ENCODE peak calls at places on chromosomes 1 and 21, in eight cellular contexts. N, T, A, W, X, J, B and L are unnamed samples.

GRCh38 chr1:199173356-199173755 is 534.5 kb downstream of the PTPRC start:
- DNase-seq in N (peak; percentile 40), T (no peak), A (no peak), W (peak; percentile 71), X (no peak), J (no peak), B (no peak), L (no peak)

GRCh38 chr1:60916178-60916577 is 166.2 kb upstream of the NFIA start:
- DNase-seq in N (no peak), T (no peak), A (no peak), W (no peak), X (no peak), J (no peak), B (no peak), L (no peak)

GRCh38 chr1:158148458-158148857 is 32.2 kb upstream of the CD1D start:
- DNase-seq in N (no peak), T (no peak), A (no peak), W (no peak), X (no peak), J (no peak), B (no peak), L (no peak)

GRCh38 chr1:40877681-40878080 is 15.5 kb upstream of the CITED4 start:
- DNase-seq in N (peak; percentile 91), T (peak; percentile 71), A (no peak), W (no peak), X (peak; percentile 52), J (no peak), B (peak; percentile 35), L (no peak)

GRCh38 chr21:44399151-44399954 is 45.9 kb downstream of the TRPM2 start:
- DNase-seq in N (no peak), T (no peak), A (no peak), W (no peak), X (no peak), J (peak; percentile 2), B (peak; percentile 17), L (no peak)

GRCh38 chr21:45302082-45303061 is 14.7 kb upstream of the POFUT2 start:
- DNase-seq in N (no peak), T (no peak), A (no peak), W (peak; percentile 46), X (no peak), J (no peak), B (no peak), L (no peak)

GRCh38 chr1:208866351-208866750 is 622.2 kb upstream of the PLXNA2 start:
- DNase-seq in N (no peak), T (no peak), A (no peak), W (peak; percentile 71), X (no peak), J (no peak), B (no peak), L (no peak)

GRCh38 chr1:5140136-5140535 is 485.7 kb downstream of the AJAP1 start:
- DNase-seq in N (no peak), T (no peak), A (no peak), W (no peak), X (no peak), J (no peak), B (no peak), L (no peak)

GRCh38 chr1:34164510-34165381 is at the start of gene CSMD2:
- DNase-seq in N (peak; percentile 87), T (no peak), A (no peak), W (no peak), X (peak; percentile 85), J (peak; percentile 76), B (peak; percentile 83), L (peak; percentile 88)

GRCh38 chr1:38915352-38915948 is 26.2 kb downstream of the RHBDL2 start:
- DNase-seq in N (peak; percentile 26), T (no peak), A (no peak), W (no peak), X (no peak), J (no peak), B (no peak), L (no peak)

GRCh38 chr1:85296980-85297379 is 20.5 kb upstream of the BCL10 start:
- DNase-seq in N (peak; percentile 67), T (no peak), A (no peak), W (no peak), X (no peak), J (no peak), B (no peak), L (no peak)

GRCh38 chr1:34009340-34009975 is 145.6 kb downstream of the HMGB4 start:
- DNase-seq in N (peak; percentile 12), T (no peak), A (no peak), W (no peak), X (no peak), J (no peak), B (no peak), L (no peak)

GRCh38 chr1:204331275-204331674 is 28.5 kb downstream of the PLEKHA6 start:
- DNase-seq in N (no peak), T (peak; percentile 73), A (no peak), W (no peak), X (no peak), J (peak; percentile 57), B (no peak), L (no peak)

GRCh38 chr1:78210167-78210566 is 164.4 kb downstream of the GIPC2 start:
- DNase-seq in N (peak; percentile 35), T (peak; percentile 14), A (no peak), W (no peak), X (no peak), J (no peak), B (no peak), L (no peak)

DNA sequence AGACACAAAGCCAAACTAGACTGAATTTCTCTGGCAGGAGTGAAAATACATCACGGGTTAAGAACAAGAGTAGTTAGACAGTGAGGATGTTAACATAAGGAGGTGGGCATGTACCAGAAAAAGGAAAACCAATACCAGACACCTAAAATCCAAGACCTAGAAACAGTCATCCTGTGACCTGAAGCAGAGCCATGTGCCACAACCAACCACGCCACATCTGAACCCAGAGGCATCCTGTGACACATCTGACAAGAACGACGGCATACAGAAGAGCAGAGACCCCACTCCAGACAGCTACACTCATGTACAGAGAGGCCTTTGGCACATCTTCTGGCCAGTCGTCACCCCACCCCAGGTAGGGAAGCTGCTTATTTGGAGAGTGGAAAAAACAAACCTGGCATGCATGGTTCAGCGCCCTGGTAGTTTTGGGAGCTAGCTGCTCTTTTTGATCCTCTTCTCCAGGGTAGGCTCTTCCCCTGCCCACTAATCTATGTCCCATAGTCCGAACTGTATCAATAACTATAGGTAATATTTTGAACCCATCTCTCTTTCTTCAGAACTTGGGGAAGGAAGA is 72.1 kb downstream of the SLC45A1 start:
- DNase-seq in N (no peak), T (no peak), A (no peak), W (no peak), X (no peak), J (no peak), B (no peak), L (no peak)
- TF ChIP-seq EZH2phosphoT487 in N (no peak), T (no peak), A (no peak), W (no peak), X (no peak), J (no peak), B (no peak), L (no peak)

GRCh38 chr1:56570924-56571372 is 8.4 kb downstream of the PLPP3 start:
- DNase-seq in N (no peak), T (peak; percentile 87), A (no peak), W (no peak), X (no peak), J (no peak), B (no peak), L (no peak)
- H3K4me2 ChIP-seq in N (no peak overlapping the region), T (peak overlapping the region; percentile 48), A (no peak overlapping the region), W (no peak overlapping the region), X (peak overlapping the region; percentile 69), J (peak overlapping the region; percentile 79), B (no peak overlapping the region), L (no peak overlapping the region)

DNA sequence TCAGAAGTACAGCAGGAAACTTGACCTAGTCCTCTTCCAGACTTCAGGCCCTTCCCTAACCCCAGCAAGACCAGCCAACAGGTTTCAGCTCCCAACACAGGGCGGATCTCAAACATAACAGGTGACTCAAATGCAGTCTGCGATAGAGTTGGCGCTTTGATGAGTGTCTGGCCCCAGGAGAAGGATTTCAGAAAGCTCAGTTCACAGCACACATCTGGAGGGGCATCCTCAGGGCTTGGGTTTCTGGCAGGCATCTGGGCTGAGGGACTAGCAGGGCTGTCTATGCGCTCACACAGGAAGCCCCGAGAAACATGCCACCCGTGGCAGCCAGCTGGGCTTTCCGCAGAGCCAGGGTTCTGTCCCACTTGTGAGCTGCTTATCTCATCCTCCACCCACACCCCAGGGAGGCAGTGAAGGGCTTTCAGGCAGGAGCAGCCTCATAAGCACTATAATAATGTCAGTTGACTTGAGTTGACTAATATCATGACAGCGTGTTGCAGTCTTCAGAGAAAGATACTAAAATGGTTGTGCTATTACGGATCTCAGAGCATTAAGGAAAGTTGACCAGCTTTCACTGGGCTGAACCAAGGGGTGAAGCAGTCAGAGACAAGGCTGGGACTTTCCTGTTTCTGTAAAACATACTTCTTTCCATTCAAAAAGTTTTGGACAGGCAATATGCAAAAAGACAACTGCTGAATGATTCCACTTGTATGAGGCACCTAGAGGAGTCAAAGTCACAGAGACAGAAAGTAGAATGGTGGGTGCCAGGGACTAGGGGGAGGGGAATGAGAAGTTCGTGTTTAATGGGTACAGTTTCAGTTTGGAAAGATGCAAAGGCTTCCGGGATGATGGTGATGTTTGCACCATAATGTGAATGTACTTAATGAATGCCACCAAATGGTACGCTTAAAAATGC is 233.0 kb upstream of the IRF2BP2 start:
- DNase-seq in N (no peak), T (no peak), A (peak; percentile 66), W (no peak), X (no peak), J (no peak), B (peak; percentile 37), L (no peak)
- TF ChIP-seq EZH2phosphoT487 in N (no peak), T (no peak), A (no peak), W (no peak), X (no peak), J (no peak), B (no peak), L (no peak)

GRCh38 chr1:163170975-163171676 is 31.6 kb downstream of the RGS5 start:
- DNase-seq in N (peak; percentile 55), T (peak; percentile 64), A (no peak), W (peak; percentile 18), X (peak; percentile 15), J (no peak), B (no peak), L (no peak)

GRCh38 chr1:163173121-163173520 is 29.6 kb downstream of the RGS5 start:
- DNase-seq in N (peak; percentile 39), T (no peak), A (no peak), W (no peak), X (no peak), J (no peak), B (no peak), L (no peak)

GRCh38 chr1:163172596-163172995 is 30.1 kb downstream of the RGS5 start:
- DNase-seq in N (peak; percentile 37), T (no peak), A (no peak), W (no peak), X (no peak), J (no peak), B (no peak), L (no peak)

GRCh38 chr1:163170331-163170730 is 32.4 kb downstream of the RGS5 start:
- DNase-seq in N (peak; percentile 61), T (no peak), A (no peak), W (no peak), X (no peak), J (no peak), B (no peak), L (no peak)

DNA sequence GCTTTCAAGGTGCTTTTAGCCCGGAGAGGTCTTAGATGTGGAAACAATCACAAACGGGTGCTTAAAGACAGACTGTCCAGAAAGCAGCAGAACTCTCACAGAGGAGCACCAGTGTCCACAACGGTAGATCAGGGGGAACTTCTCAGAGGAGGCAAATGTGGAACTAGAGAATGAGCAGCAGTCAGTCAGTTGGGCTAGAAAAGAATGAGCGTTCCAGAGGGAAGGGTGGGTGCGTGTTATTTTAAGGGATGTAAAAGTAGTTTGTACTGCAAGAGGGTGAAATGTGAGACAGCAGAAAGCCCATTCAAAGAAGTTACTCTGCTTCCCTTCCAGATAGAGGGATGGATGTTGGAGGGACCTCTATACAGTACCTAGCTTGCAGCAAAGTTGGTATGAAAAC is 30.9 kb downstream of the RGS5 start:
- DNase-seq in N (no peak), T (no peak), A (no peak), W (no peak), X (no peak), J (no peak), B (no peak), L (no peak)
- H3K4me2 ChIP-seq in N (no peak overlapping the region), T (peak overlapping the region; percentile 62), A (no peak overlapping the region), W (no peak overlapping the region), X (no peak overlapping the region), J (no peak overlapping the region), B (peak overlapping the region; percentile 53), L (no peak overlapping the region)